ENCODE peak calls at places on chromosomes 4 and X, in seven cellular contexts. O is upper lobe of right lung; N is CD8-positive, alpha-beta T cell; H is NCI-H2171 treated with DMSO at 0.1 percent for 48 hours; K is activated naive CD8-positive, alpha-beta T cell treated with anti-CD3 and anti-CD28 coated beads, Interleukin-2, amount 50 U/mL, for 24 hours; Z is left colon; A is RKO. Y is an unnamed sample.

GRCh38 chrX:68462653-68463052 is 29.4 kb upstream of the OPHN1 start:
- DNase-seq in O (no peak), A (peak), N (no peak), H (peak), K (no peak), Z (no peak), Y (no peak)

GRCh38 chr4:1410491-1411325 is 4.5 kb upstream of the NKX1-1 start:
- DNase-seq in H (no peak), O (peak), A (peak), Z (peak), N (no peak), K (peak), Y (peak)

GRCh38 chr4:183098723-183099536 is at the start of gene WWC2:
- DNase-seq in A (peak), Z (peak), O (peak), N (no peak), K (peak), H (peak), Y (peak)

GRCh38 chrX:39845289-39845688 is 252.5 kb downstream of the BCOR start:
- DNase-seq in Z (no peak), A (no peak), K (no peak), N (no peak), O (no peak), H (no peak), Y (no peak)

GRCh38 chrX:118536687-118537461 is 41.3 kb downstream of the DOCK11 start:
- DNase-seq in N (peak), A (peak), K (no peak), Z (peak), O (no peak), H (no peak), Y (peak)

GRCh38 chrX:70527610-70528009 is 83.0 kb downstream of the DLG3 start:
- DNase-seq in K (no peak), N (no peak), A (no peak), O (no peak), H (no peak), Z (no peak), Y (no peak)

GRCh38 chr4:70880739-70881138 is 21.4 kb upstream of the MOB1B start:
- DNase-seq in A (no peak), K (no peak), N (no peak), H (no peak), Z (no peak), O (no peak), Y (no peak)

GRCh38 chrX:119570351-119570835 is 4.0 kb upstream of the UBE2A start:
- DNase-seq in K (no peak), Z (no peak), O (no peak), A (no peak), N (no peak), H (no peak), Y (no peak)

GRCh38 chr4:13919021-13919441 is 291.5 kb upstream of the BOD1L1 start:
- DNase-seq in O (no peak), H (no peak), A (no peak), N (no peak), K (no peak), Z (no peak), Y (no peak)

Y was measured in natural killer cell.